ENCODE peak calls at places on chromosomes 4 and X, in six cellular contexts. J is foreskin fibroblast, O is cardiac muscle cell, P is choroid plexus epithelial cell, Y is epithelial cell of proximal tubule, S is HCT116. E is an unnamed sample.
A peak's percentile ranks its signal among the peaks of the same experiment; 100 is the strongest.

GRCh38 chrX:155534800-155535199 is 76.4 kb upstream of the F8A3 start:
- DNase-seq in J (no peak), O (no peak), P (peak; percentile 10), Y (no peak), S (no peak), E (no peak)

GRCh38 chrX:49277520-49277799 is 7.9 kb downstream of the PPP1R3F start:
- DNase-seq in J (no peak), O (no peak), P (no peak), Y (no peak), S (no peak), E (no peak)

GRCh38 chr4:174522183-174523002 is at the start of gene HPGD:
- DNase-seq in J (no peak), O (peak; percentile 76), P (peak; percentile 14), Y (no peak), S (no peak), E (no peak)

GRCh38 chrX:42536286-42536685 is 241.7 kb downstream of the PPP1R2C start:
- DNase-seq in J (no peak), O (no peak), P (no peak), Y (peak; percentile 52), S (no peak), E (no peak)

GRCh38 chrX:65985922-65986588 is 53.8 kb downstream of the VSIG4 start:
- DNase-seq in J (peak; percentile 5), O (peak; percentile 69), P (peak; percentile 67), Y (no peak), S (peak; percentile 57), E (peak; percentile 31)

GRCh38 chrX:115939070-115939469 is 231.5 kb upstream of the AGTR2 start:
- DNase-seq in J (no peak), O (no peak), P (no peak), Y (no peak), S (no peak), E (no peak)

GRCh38 chr4:37682701-37683401 is 3.3 kb downstream of the RELL1 start:
- DNase-seq in J (no peak), O (no peak), P (peak; percentile 32), Y (no peak), S (no peak), E (peak; percentile 29)

GRCh38 chr4:118716304-118716703 is 31.1 kb downstream of the METTL14 start:
- DNase-seq in J (no peak), O (no peak), P (no peak), Y (no peak), S (no peak), E (no peak)

GRCh38 chr4:2101346-2102044 is 42.4 kb downstream of the NAT8L start:
- DNase-seq in J (peak; percentile 44), O (no peak), P (no peak), Y (no peak), S (no peak), E (peak; percentile 6)

GRCh38 chr4:121199742-121200561 is 35.8 kb upstream of the TNIP3 start:
- DNase-seq in J (no peak), O (no peak), P (no peak), Y (no peak), S (no peak), E (no peak)

GRCh38 chrX:149699761-149700160 is 12.1 kb upstream of the MAGEA11 start:
- DNase-seq in J (no peak), O (no peak), P (no peak), Y (no peak), S (no peak), E (no peak)

GRCh38 chr4:6926681-6927478 is 17.3 kb downstream of the TBC1D14 start:
- DNase-seq in J (no peak), O (no peak), P (no peak), Y (no peak), S (no peak), E (peak; percentile 29)

GRCh38 chr4:150229538-150229937 is 151.3 kb downstream of the DCLK2 start:
- DNase-seq in J (peak; percentile 67), O (no peak), P (peak; percentile 71), Y (no peak), S (no peak), E (peak; percentile 57)

GRCh38 chr4:168199262-168199957 is 107.1 kb downstream of the ANXA10 start:
- DNase-seq in J (no peak), O (no peak), P (no peak), Y (no peak), S (no peak), E (no peak)

GRCh38 chrX:13029831-13030771 is 14.3 kb downstream of the FAM9C start:
- DNase-seq in J (no peak), O (no peak), P (peak; percentile 39), Y (no peak), S (no peak), E (no peak)

GRCh38 chr4:84837751-84838150 is 128.7 kb downstream of the WDFY3 start:
- DNase-seq in J (no peak), O (no peak), P (no peak), Y (no peak), S (no peak), E (no peak)

GRCh38 chrX:138711399-138712347 is at the start of gene FGF13:
- DNase-seq in J (no peak), O (peak; percentile 90), P (no peak), Y (no peak), S (no peak), E (no peak)

GRCh38 chrX:138710866-138711331 is 618 bp downstream of the FGF13 start:
- DNase-seq in J (no peak), O (peak; percentile 66), P (no peak), Y (no peak), S (no peak), E (no peak)

GRCh38 chrX:138708268-138708667 is 3.2 kb downstream of the FGF13 start:
- DNase-seq in J (no peak), O (peak; percentile 58), P (no peak), Y (no peak), S (no peak), E (no peak)

GRCh38 chrX:138710311-138710791 is 1.2 kb downstream of the FGF13 start:
- DNase-seq in J (no peak), O (peak; percentile 47), P (no peak), Y (no peak), S (no peak), E (no peak)

DNA sequence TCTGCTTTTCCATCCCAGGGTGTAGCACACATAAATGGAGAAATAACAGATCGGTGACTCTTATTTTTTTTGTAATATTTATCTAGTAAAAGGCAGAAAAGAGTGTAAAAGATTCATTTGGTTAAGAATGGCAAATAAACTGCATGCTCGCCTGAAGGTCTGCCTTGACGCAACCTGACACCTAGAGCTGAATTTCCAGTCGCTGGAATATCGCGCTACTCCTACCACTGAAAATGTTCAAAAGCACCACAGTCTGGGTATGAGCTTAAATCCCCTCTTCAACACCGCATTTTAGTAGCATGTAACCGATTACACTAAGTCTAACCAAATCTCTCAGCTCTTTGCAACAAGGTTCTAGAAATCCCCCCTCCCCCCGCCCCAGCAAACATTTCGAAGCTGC is 1.6 kb downstream of the FGF13 start:
- DNase-seq in J (no peak), O (peak; percentile 59), P (no peak), Y (no peak), S (no peak), E (no peak)
- H3K4me3 ChIP-seq in J (no peak overlapping the region), O (peak overlapping the region; percentile 58), P (no peak overlapping the region), Y (no peak overlapping the region), S (no peak overlapping the region), E (no peak overlapping the region)

GRCh38 chr4:173519130-173520101 is 10.6 kb downstream of the HAND2 start:
- DNase-seq in J (no peak), O (peak; percentile 89), P (no peak), Y (no peak), S (no peak), E (no peak)

GRCh38 chr4:173516621-173517612 is 13.1 kb downstream of the HAND2 start:
- DNase-seq in J (no peak), O (peak; percentile 66), P (no peak), Y (no peak), S (no peak), E (no peak)

GRCh38 chr4:173515458-173515857 is 14.6 kb downstream of the HAND2 start:
- DNase-seq in J (no peak), O (no peak), P (no peak), Y (no peak), S (no peak), E (no peak)

GRCh38 chr4:173518419-173519102 is 11.5 kb downstream of the HAND2 start:
- DNase-seq in J (no peak), O (peak; percentile 55), P (no peak), Y (no peak), S (no peak), E (no peak)

DNA sequence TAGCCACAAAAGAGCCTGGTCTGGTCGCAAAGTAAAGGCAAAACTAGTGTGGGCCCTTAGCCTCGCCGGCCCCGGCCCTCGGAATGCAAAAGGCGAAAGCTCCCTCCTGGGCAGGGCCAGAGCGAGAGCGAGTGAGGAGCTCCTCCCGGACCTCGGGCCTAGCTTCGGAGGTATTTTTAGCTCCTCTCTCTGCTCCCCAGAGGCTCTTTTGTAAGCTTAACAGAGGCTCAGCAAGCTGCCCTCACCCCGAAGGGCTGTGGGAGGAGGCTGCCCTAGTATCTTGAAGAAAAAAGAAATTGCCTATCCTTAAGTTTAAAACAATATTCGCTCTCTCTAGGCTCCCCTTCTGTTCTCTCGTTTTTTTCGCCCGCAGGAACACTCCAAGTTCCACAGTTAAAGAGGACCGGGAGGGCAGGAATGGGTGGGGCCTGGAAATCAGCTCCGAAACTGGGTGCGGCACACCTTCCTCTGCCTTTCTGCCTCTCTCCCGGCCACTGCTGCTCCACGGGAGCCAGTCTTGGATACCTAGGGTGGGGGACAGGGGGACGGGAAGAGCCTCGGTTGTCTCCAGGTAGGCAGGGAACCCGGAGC is 12.2 kb downstream of the HAND2 start:
- DNase-seq in J (no peak), O (peak; percentile 87), P (no peak), Y (no peak), S (no peak), E (no peak)
- H3K4me3 ChIP-seq in J (no peak overlapping the region), O (peak overlapping the region; percentile 56), P (no peak overlapping the region), Y (no peak overlapping the region), S (no peak overlapping the region), E (no peak overlapping the region)

DNA sequence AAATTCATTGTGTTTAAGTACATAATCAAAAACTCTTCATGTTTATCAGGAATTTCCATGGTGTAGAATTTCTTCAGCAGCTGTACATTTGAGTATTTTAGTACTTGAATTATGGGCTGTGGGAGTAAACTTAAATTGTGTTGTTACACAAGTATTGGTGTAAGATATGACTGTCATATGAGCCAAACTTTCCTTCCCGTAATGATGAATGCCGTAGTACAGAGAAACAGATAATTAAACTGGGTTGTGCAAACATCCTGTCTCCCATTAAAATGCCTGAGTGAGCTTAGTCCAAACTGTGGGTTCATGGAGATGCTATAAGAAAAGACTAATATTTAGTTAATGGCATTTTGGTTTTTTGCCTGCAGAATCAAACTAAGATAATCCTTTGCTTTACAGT is 159.2 kb downstream of the SLC4A4 start:
- DNase-seq in J (no peak), O (no peak), P (no peak), Y (no peak), S (no peak), E (no peak)
- H3K4me3 ChIP-seq in J (no peak overlapping the region), O (no peak overlapping the region), P (no peak overlapping the region), Y (no peak overlapping the region), S (no peak overlapping the region), E (no peak overlapping the region)

GRCh38 chrX:110418220-110418856 is 59.7 kb downstream of the RTL9 start:
- DNase-seq in J (peak; percentile 69), O (peak; percentile 68), P (peak; percentile 76), Y (no peak), S (no peak), E (peak; percentile 54)

GRCh38 chrX:110420771-110421498 is 62.3 kb downstream of the RTL9 start:
- DNase-seq in J (no peak), O (no peak), P (peak; percentile 12), Y (no peak), S (no peak), E (no peak)

GRCh38 chrX:110421499-110422455 is 63.1 kb downstream of the RTL9 start:
- DNase-seq in J (no peak), O (no peak), P (no peak), Y (no peak), S (no peak), E (no peak)

GRCh38 chrX:110417128-110417527 is 58.5 kb downstream of the RTL9 start:
- DNase-seq in J (no peak), O (no peak), P (no peak), Y (no peak), S (no peak), E (no peak)

GRCh38 chrX:110418857-110419249 is 60.2 kb downstream of the RTL9 start:
- DNase-seq in J (peak; percentile 62), O (no peak), P (peak; percentile 39), Y (no peak), S (no peak), E (peak; percentile 18)
- H3K4me3 ChIP-seq in J (peak overlapping the region; percentile 0), O (no peak overlapping the region), P (no peak overlapping the region), Y (no peak overlapping the region), S (no peak overlapping the region), E (no peak overlapping the region)

E was measured in brain microvascular endothelial cell.